ENCODE peak calls at places on chromosomes 3 and 15, in four cellular contexts. One of them, this sample, is unnamed.
A peak's percentile ranks its signal among the peaks of the same experiment; 100 is the strongest.

GRCh38 chr3:194306771-194307640 is 44.1 kb downstream of the CPN2 start:
- DNase-seq in GM12878: peak; percentile 81
- DNase-seq in HepG2: no peak
- DNase-seq in SK-N-SH: no peak
- DNase-seq in this sample: no peak

GRCh38 chr3:178623666-178624255 is 87.5 kb downstream of the KCNMB2 start:
- DNase-seq in HepG2: no peak
- DNase-seq in SK-N-SH: no peak
- DNase-seq in GM12878: no peak
- DNase-seq in this sample: no peak

GRCh38 chr3:124962403-124962940 is 27.9 kb upstream of the MUC13 start:
- DNase-seq in HepG2: no peak
- DNase-seq in GM12878: no peak
- DNase-seq in SK-N-SH: no peak
- DNase-seq in this sample: no peak

GRCh38 chr3:186417791-186418190 is 55.8 kb upstream of the DGKG start:
- DNase-seq in SK-N-SH: no peak
- DNase-seq in GM12878: no peak
- DNase-seq in HepG2: no peak
- DNase-seq in this sample: no peak

GRCh38 chr15:31263751-31264533 is 62.7 kb upstream of the KLF13 start:
- DNase-seq in GM12878: peak; percentile 88
- DNase-seq in HepG2: no peak
- DNase-seq in SK-N-SH: peak; percentile 63
- DNase-seq in this sample: no peak

GRCh38 chr15:68783226-68784054 is 37.3 kb downstream of the ANP32A start:
- DNase-seq in SK-N-SH: peak; percentile 62
- DNase-seq in HepG2: peak; percentile 19
- DNase-seq in GM12878: no peak
- DNase-seq in this sample: peak; percentile 58

GRCh38 chr3:168870892-168871291 is 775.2 kb upstream of the GOLIM4 start:
- DNase-seq in HepG2: peak; percentile 93
- DNase-seq in SK-N-SH: no peak
- DNase-seq in GM12878: no peak
- DNase-seq in this sample: no peak

GRCh38 chr3:45182915-45183881 is 37.0 kb upstream of the CDCP1 start:
- DNase-seq in HepG2: peak; percentile 7
- DNase-seq in GM12878: no peak
- DNase-seq in SK-N-SH: no peak
- DNase-seq in this sample: peak; percentile 86

GRCh38 chr15:96851613-96852012 is 521.1 kb downstream of the NR2F2 start:
- DNase-seq in HepG2: no peak
- DNase-seq in GM12878: no peak
- DNase-seq in SK-N-SH: no peak
- DNase-seq in this sample: no peak

GRCh38 chr15:78212008-78212407 is 22.4 kb downstream of the ACSBG1 start:
- DNase-seq in HepG2: no peak
- DNase-seq in SK-N-SH: no peak
- DNase-seq in GM12878: no peak
- DNase-seq in this sample: no peak

GRCh38 chr15:69160976-69161877 is 792 bp downstream of the GLCE start:
- DNase-seq in SK-N-SH: peak; percentile 66
- DNase-seq in HepG2: peak; percentile 30
- DNase-seq in GM12878: no peak
- DNase-seq in this sample: peak; percentile 38

GRCh38 chr3:30496496-30496966 is 109.9 kb upstream of the TGFBR2 start:
- DNase-seq in GM12878: no peak
- DNase-seq in SK-N-SH: no peak
- DNase-seq in HepG2: no peak
- DNase-seq in this sample: no peak

GRCh38 chr3:166125179-166125578 is 288.0 kb upstream of the BCHE start:
- DNase-seq in SK-N-SH: no peak
- DNase-seq in HepG2: peak; percentile 2
- DNase-seq in GM12878: no peak
- DNase-seq in this sample: no peak

GRCh38 chr3:171384101-171384891 is 75.9 kb downstream of the TNIK start:
- DNase-seq in SK-N-SH: no peak
- DNase-seq in GM12878: no peak
- DNase-seq in HepG2: no peak
- DNase-seq in this sample: no peak

GRCh38 chr15:82047493-82048446 is 2.0 kb upstream of the MEX3B start:
- DNase-seq in HepG2: no peak
- DNase-seq in SK-N-SH: no peak
- DNase-seq in GM12878: no peak
- DNase-seq in this sample: no peak

GRCh38 chr3:179446501-179446900 is 4.8 kb downstream of the GNB4 start:
- DNase-seq in SK-N-SH: no peak
- DNase-seq in GM12878: no peak
- DNase-seq in HepG2: peak; percentile 27
- DNase-seq in this sample: no peak

GRCh38 chr15:89299896-89300295 is 34.7 kb downstream of the POLG start:
- DNase-seq in SK-N-SH: no peak
- DNase-seq in GM12878: no peak
- DNase-seq in HepG2: no peak
- DNase-seq in this sample: no peak

GRCh38 chr3:146968204-146968651 is 363.1 kb upstream of the PLSCR5 start:
- DNase-seq in HepG2: no peak
- DNase-seq in GM12878: no peak
- DNase-seq in SK-N-SH: no peak
- DNase-seq in this sample: no peak

GRCh38 chr15:36029606-36030005 is 483.6 kb upstream of the DPH6 start:
- DNase-seq in HepG2: no peak
- DNase-seq in SK-N-SH: no peak
- DNase-seq in GM12878: no peak
- DNase-seq in this sample: no peak

GRCh38 chr3:171824076-171824475 is 13.8 kb upstream of the PLD1 start:
- DNase-seq in SK-N-SH: no peak
- DNase-seq in HepG2: no peak
- DNase-seq in GM12878: no peak
- DNase-seq in this sample: no peak

GRCh38 chr15:40325188-40325587 is 1.7 kb downstream of the INAFM2 start:
- DNase-seq in HepG2: no peak
- DNase-seq in SK-N-SH: no peak
- DNase-seq in GM12878: no peak
- DNase-seq in this sample: no peak
- TF ChIP-seq REST in HepG2: no peak
- TF ChIP-seq REST in SK-N-SH: no peak
- TF ChIP-seq REST in GM12878: no peak
- TF ChIP-seq REST in this sample: no peak

GRCh38 chr3:33645060-33645841 is 72.8 kb downstream of the CLASP2 start:
- DNase-seq in HepG2: no peak
- DNase-seq in SK-N-SH: peak; percentile 58
- DNase-seq in GM12878: no peak
- DNase-seq in this sample: peak; percentile 31
- TF ChIP-seq MXI1 in HepG2: no peak
- TF ChIP-seq MXI1 in SK-N-SH: peak; percentile 69
- TF ChIP-seq MXI1 in GM12878: no peak
- TF ChIP-seq MXI1 in this sample: no peak

GRCh38 chr15:98151098-98151497 is 190.6 kb downstream of the ARRDC4 start:
- DNase-seq in HepG2: no peak
- DNase-seq in SK-N-SH: no peak
- DNase-seq in GM12878: no peak
- DNase-seq in this sample: no peak

GRCh38 chr15:98150531-98150930 is 190.0 kb downstream of the ARRDC4 start:
- DNase-seq in GM12878: no peak
- DNase-seq in HepG2: no peak
- DNase-seq in SK-N-SH: no peak
- DNase-seq in this sample: no peak

GRCh38 chr15:98160236-98160635 is 199.7 kb downstream of the ARRDC4 start:
- DNase-seq in SK-N-SH: no peak
- DNase-seq in GM12878: no peak
- DNase-seq in HepG2: no peak
- DNase-seq in this sample: no peak

GRCh38 chr15:98154863-98155262 is 194.4 kb downstream of the ARRDC4 start:
- DNase-seq in HepG2: no peak
- DNase-seq in GM12878: no peak
- DNase-seq in SK-N-SH: no peak
- DNase-seq in this sample: no peak

DNA sequence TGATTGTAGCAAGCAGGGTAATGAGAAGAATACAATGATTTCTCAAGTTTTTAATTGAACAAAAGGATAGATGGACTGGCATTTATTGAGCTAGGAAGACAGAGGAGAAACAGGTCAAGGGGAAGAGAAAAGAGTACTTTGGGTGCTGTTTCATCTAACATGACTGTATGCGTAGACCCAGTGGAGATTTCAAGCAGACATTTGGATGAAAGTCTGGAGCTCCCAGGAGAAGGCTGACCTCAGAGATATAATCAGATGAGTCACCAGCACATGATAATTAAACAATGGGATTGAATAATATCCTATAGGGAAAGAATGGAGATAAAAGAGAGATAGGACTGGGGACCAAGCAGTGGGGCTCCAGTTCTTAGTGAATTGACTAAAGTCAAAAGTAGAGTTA is 194.9 kb downstream of the ARRDC4 start:
- DNase-seq in GM12878: no peak
- DNase-seq in SK-N-SH: no peak
- DNase-seq in HepG2: no peak
- DNase-seq in this sample: no peak
- TF ChIP-seq ZBTB33 in GM12878: no peak
- TF ChIP-seq ZBTB33 in SK-N-SH: no peak
- TF ChIP-seq ZBTB33 in HepG2: no peak
- TF ChIP-seq ZBTB33 in this sample: no peak

GRCh38 chr3:164179110-164179774 is 899.1 kb downstream of the SI start:
- DNase-seq in HepG2: no peak
- DNase-seq in SK-N-SH: no peak
- DNase-seq in GM12878: no peak
- DNase-seq in this sample: no peak

DNA sequence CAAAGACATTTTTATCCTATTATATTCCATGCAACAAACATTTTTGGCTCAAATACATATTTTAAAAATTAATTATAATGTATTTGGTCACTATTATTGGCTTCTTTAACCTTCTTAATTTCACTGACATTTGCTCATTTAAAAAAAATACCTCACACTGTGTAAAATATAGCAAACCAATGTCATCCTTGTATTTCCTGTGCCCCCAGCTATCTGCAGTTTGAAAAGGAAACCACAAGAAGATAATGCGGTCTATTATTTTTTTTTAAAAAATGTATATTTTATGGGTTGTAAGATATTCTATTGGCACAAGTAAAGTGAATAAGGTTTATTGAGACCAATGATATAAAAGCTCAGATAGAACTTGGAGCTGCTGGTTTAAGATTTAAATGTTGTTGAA is 904.2 kb downstream of the SI start:
- DNase-seq in SK-N-SH: no peak
- DNase-seq in GM12878: no peak
- DNase-seq in HepG2: no peak
- DNase-seq in this sample: no peak
- TF ChIP-seq REST in SK-N-SH: no peak
- TF ChIP-seq REST in GM12878: no peak
- TF ChIP-seq REST in HepG2: no peak
- TF ChIP-seq REST in this sample: no peak

DNA sequence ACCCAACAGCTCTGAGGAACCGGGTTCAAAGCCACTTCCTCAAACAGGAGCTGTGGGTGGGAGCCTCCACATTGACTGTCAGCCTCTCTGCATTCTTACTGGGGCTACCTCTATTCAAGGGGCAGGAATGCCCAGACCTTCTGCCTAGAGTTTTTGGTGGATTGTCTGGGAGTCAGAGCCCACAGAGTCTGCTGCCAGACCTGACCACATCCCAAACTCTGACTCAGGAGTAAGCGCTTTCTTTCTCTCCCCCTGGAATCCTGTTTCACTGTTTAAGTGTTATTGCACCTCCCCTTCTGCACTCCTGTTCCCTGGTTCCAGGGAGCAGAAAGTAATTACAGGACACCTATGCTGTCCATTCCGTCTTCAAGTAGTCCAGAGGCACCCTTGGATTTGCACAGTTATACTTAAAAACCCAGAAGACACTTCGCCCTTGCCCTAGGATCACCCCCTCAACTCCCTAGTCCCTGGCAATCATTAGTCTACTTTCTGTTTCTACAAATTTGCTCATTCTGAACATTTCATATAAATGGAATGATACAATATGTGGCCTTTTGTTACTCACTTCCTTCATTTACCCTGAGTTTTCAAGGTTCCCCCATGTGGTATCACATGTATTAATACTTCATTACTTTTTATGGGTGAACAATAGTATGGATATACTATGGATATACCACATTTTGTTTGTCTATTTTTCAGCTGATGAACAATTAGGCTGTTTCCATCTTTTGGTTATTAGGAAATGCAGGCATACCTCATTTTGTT is 37.9 kb upstream of the TJP1 start:
- DNase-seq in GM12878: no peak
- DNase-seq in HepG2: no peak
- DNase-seq in SK-N-SH: no peak
- DNase-seq in this sample: no peak
- TF ChIP-seq MXI1 in GM12878: no peak
- TF ChIP-seq MXI1 in HepG2: no peak
- TF ChIP-seq MXI1 in SK-N-SH: no peak
- TF ChIP-seq MXI1 in this sample: no peak

GRCh38 chr3:113241292-113242033 is 30.1 kb downstream of the BOC start:
- DNase-seq in SK-N-SH: peak; percentile 36
- DNase-seq in GM12878: no peak
- DNase-seq in HepG2: no peak
- DNase-seq in this sample: no peak
- TF ChIP-seq ZBTB33 in SK-N-SH: no peak
- TF ChIP-seq ZBTB33 in GM12878: no peak
- TF ChIP-seq ZBTB33 in HepG2: no peak
- TF ChIP-seq ZBTB33 in this sample: no peak

GRCh38 chr15:41416742-41417417 is at the start of gene RTF1:
- DNase-seq in HepG2: peak; percentile 78
- DNase-seq in SK-N-SH: peak; percentile 99
- DNase-seq in GM12878: peak; percentile 52
- DNase-seq in this sample: peak; percentile 98
- TF ChIP-seq REST in HepG2: no peak
- TF ChIP-seq REST in SK-N-SH: peak; percentile 21
- TF ChIP-seq REST in GM12878: no peak
- TF ChIP-seq REST in this sample: no peak

DNA sequence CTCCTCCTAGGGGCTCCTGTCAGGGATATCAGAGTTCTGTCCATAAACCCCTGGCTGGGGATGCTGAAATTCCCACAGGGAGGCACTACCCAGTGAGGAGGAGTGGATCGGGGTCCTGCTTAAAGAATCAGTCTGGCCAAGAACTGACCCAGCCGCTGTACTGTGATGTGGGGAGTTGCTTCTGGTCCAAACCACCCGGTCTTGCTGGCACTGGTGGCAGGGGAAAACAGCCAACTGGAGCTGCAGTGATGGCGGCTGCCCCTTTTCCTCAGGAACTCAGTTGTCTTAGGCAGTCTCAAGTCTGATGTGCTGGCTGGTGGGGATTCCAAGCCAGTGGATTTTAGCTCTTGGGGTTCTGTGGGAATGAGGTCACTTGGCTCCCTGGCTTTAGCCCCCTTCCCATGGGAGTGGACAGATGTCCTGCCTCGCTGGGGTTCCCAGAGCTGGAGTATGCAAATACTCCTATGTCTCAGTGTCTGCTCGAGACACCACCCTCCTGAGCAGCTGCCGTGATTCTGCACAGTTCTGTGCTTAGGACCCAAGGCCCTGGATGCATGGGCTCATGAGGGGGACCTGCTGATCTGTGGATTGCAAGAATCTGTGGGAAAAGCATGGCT is 97.1 kb downstream of the SLC25A26 start:
- DNase-seq in SK-N-SH: no peak
- DNase-seq in HepG2: no peak
- DNase-seq in GM12878: no peak
- DNase-seq in this sample: no peak
- TF ChIP-seq MXI1 in SK-N-SH: no peak
- TF ChIP-seq MXI1 in HepG2: no peak
- TF ChIP-seq MXI1 in GM12878: no peak
- TF ChIP-seq MXI1 in this sample: no peak